ENCODE peak calls at places on chromosomes 4 and X, in eight cellular contexts. One of them, this sample, is unnamed.

GRCh38 chr4:112082954-112083586 is 62.2 kb upstream of the FAM241A start:
- DNase-seq in heart right ventricle: no peak
- DNase-seq in activated CD4-positive, alpha-beta T cell treated with anti-CD3 and anti-CD28 coated beads, Interleukin-2, amount 50 U/mL, for 1 hour: no peak
- DNase-seq in ELF-1: no peak
- DNase-seq in ureter: no peak
- DNase-seq in amygdala: no peak
- DNase-seq in RWPE1: peak
- DNase-seq in stimulated activated CD4-positive, alpha-beta T cell treated with anti-CD3 and anti-CD28 coated beads, Interleukin-2, amount 100 ng/mL, for 24 hours: no peak
- DNase-seq in this sample: no peak

GRCh38 chr4:1472148-1472797 is 66.0 kb upstream of the NKX1-1 start:
- DNase-seq in stimulated activated CD4-positive, alpha-beta T cell treated with anti-CD3 and anti-CD28 coated beads, Interleukin-2, amount 100 ng/mL, for 24 hours: no peak
- DNase-seq in ELF-1: no peak
- DNase-seq in amygdala: no peak
- DNase-seq in heart right ventricle: no peak
- DNase-seq in activated CD4-positive, alpha-beta T cell treated with anti-CD3 and anti-CD28 coated beads, Interleukin-2, amount 50 U/mL, for 1 hour: no peak
- DNase-seq in ureter: no peak
- DNase-seq in RWPE1: no peak
- DNase-seq in this sample: no peak

GRCh38 chrX:103776586-103776985 is at the start of gene PLP1:
- DNase-seq in ELF-1: peak
- DNase-seq in ureter: no peak
- DNase-seq in RWPE1: no peak
- DNase-seq in activated CD4-positive, alpha-beta T cell treated with anti-CD3 and anti-CD28 coated beads, Interleukin-2, amount 50 U/mL, for 1 hour: no peak
- DNase-seq in stimulated activated CD4-positive, alpha-beta T cell treated with anti-CD3 and anti-CD28 coated beads, Interleukin-2, amount 100 ng/mL, for 24 hours: no peak
- DNase-seq in amygdala: peak
- DNase-seq in heart right ventricle: no peak
- DNase-seq in this sample: peak

GRCh38 chr4:133148690-133149363 is at the start of gene PCDH10:
- DNase-seq in ELF-1: peak
- DNase-seq in amygdala: peak
- DNase-seq in RWPE1: peak
- DNase-seq in activated CD4-positive, alpha-beta T cell treated with anti-CD3 and anti-CD28 coated beads, Interleukin-2, amount 50 U/mL, for 1 hour: no peak
- DNase-seq in ureter: peak
- DNase-seq in heart right ventricle: peak
- DNase-seq in stimulated activated CD4-positive, alpha-beta T cell treated with anti-CD3 and anti-CD28 coated beads, Interleukin-2, amount 100 ng/mL, for 24 hours: peak
- DNase-seq in this sample: peak

GRCh38 chr4:40058121-40058520 is 1.5 kb downstream of the N4BP2 start:
- DNase-seq in amygdala: no peak
- DNase-seq in RWPE1: no peak
- DNase-seq in activated CD4-positive, alpha-beta T cell treated with anti-CD3 and anti-CD28 coated beads, Interleukin-2, amount 50 U/mL, for 1 hour: no peak
- DNase-seq in ELF-1: no peak
- DNase-seq in heart right ventricle: no peak
- DNase-seq in stimulated activated CD4-positive, alpha-beta T cell treated with anti-CD3 and anti-CD28 coated beads, Interleukin-2, amount 100 ng/mL, for 24 hours: no peak
- DNase-seq in ureter: no peak
- DNase-seq in this sample: no peak

GRCh38 chr4:10298681-10299080 is 158.5 kb downstream of the ZNF518B start:
- DNase-seq in ELF-1: no peak
- DNase-seq in heart right ventricle: no peak
- DNase-seq in amygdala: no peak
- DNase-seq in ureter: no peak
- DNase-seq in RWPE1: no peak
- DNase-seq in stimulated activated CD4-positive, alpha-beta T cell treated with anti-CD3 and anti-CD28 coated beads, Interleukin-2, amount 100 ng/mL, for 24 hours: no peak
- DNase-seq in activated CD4-positive, alpha-beta T cell treated with anti-CD3 and anti-CD28 coated beads, Interleukin-2, amount 50 U/mL, for 1 hour: no peak
- DNase-seq in this sample: no peak

GRCh38 chrX:100863326-100863854 is 10.8 kb downstream of the NOX1 start:
- DNase-seq in ELF-1: no peak
- DNase-seq in RWPE1: no peak
- DNase-seq in activated CD4-positive, alpha-beta T cell treated with anti-CD3 and anti-CD28 coated beads, Interleukin-2, amount 50 U/mL, for 1 hour: no peak
- DNase-seq in stimulated activated CD4-positive, alpha-beta T cell treated with anti-CD3 and anti-CD28 coated beads, Interleukin-2, amount 100 ng/mL, for 24 hours: no peak
- DNase-seq in heart right ventricle: no peak
- DNase-seq in ureter: no peak
- DNase-seq in amygdala: no peak
- DNase-seq in this sample: no peak

GRCh38 chr4:184766421-184766820 is 32.5 kb upstream of the CENPU start:
- DNase-seq in amygdala: no peak
- DNase-seq in ELF-1: no peak
- DNase-seq in stimulated activated CD4-positive, alpha-beta T cell treated with anti-CD3 and anti-CD28 coated beads, Interleukin-2, amount 100 ng/mL, for 24 hours: no peak
- DNase-seq in heart right ventricle: no peak
- DNase-seq in activated CD4-positive, alpha-beta T cell treated with anti-CD3 and anti-CD28 coated beads, Interleukin-2, amount 50 U/mL, for 1 hour: no peak
- DNase-seq in ureter: no peak
- DNase-seq in RWPE1: no peak
- DNase-seq in this sample: no peak

GRCh38 chrX:3550160-3550765 is 163.2 kb downstream of the PRKX start:
- DNase-seq in activated CD4-positive, alpha-beta T cell treated with anti-CD3 and anti-CD28 coated beads, Interleukin-2, amount 50 U/mL, for 1 hour: no peak
- DNase-seq in amygdala: no peak
- DNase-seq in RWPE1: no peak
- DNase-seq in stimulated activated CD4-positive, alpha-beta T cell treated with anti-CD3 and anti-CD28 coated beads, Interleukin-2, amount 100 ng/mL, for 24 hours: no peak
- DNase-seq in ureter: no peak
- DNase-seq in heart right ventricle: no peak
- DNase-seq in ELF-1: peak
- DNase-seq in this sample: peak

This sample was measured in neural progenitor cell.